ENCODE peak calls at places on chromosomes 11 and 22, in ten cellular contexts. N is esophagus squamous epithelium, H is uterus, I is HAP-1, B is heart right ventricle, U is body of pancreas, Z is H9, T is PC-3, A is fibroblast of lung, G is tibial nerve. O is an unnamed sample.

GRCh38 chr11:74462009-74462408 is 5.3 kb downstream of the KCNE3 start:
- DNase-seq in N (no peak), H (peak; percentile 80), I (peak; percentile 20), B (peak; percentile 70), U (peak; percentile 88), Z (no peak), T (no peak), A (no peak), G (peak; percentile 73), O (peak; percentile 88)

GRCh38 chr22:33584152-33584551 is 336.1 kb downstream of the LARGE1 start:
- DNase-seq in N (no peak), H (no peak), I (no peak), B (no peak), U (no peak), Z (no peak), T (no peak), A (no peak), G (no peak), O (no peak)

GRCh38 chr11:12863605-12864121 is 145.5 kb upstream of the RASSF10 start:
- DNase-seq in N (no peak), H (no peak), I (peak; percentile 80), B (no peak), U (no peak), Z (no peak), T (no peak), A (no peak), G (no peak), O (no peak)

GRCh38 chr22:29359469-29359868 is 28.9 kb downstream of the AP1B1 start:
- DNase-seq in N (no peak), H (peak; percentile 62), I (peak; percentile 56), B (peak; percentile 64), U (peak; percentile 55), Z (peak; percentile 69), T (peak; percentile 51), A (peak; percentile 54), G (peak; percentile 33), O (peak; percentile 67)

GRCh38 chr11:12865871-12866595 is 143.1 kb upstream of the RASSF10 start:
- DNase-seq in N (no peak), H (no peak), I (no peak), B (no peak), U (no peak), Z (no peak), T (no peak), A (no peak), G (no peak), O (no peak)

GRCh38 chr22:44667829-44668189 is 34.2 kb upstream of the PRR5 start:
- DNase-seq in N (no peak), H (no peak), I (no peak), B (no peak), U (no peak), Z (peak; percentile 42), T (no peak), A (no peak), G (no peak), O (no peak)

GRCh38 chr22:50734343-50734771 is 3.6 kb upstream of the ACR start:
- DNase-seq in N (no peak), H (no peak), I (no peak), B (peak; percentile 2), U (peak; percentile 7), Z (no peak), T (no peak), A (no peak), G (no peak), O (peak; percentile 46)

GRCh38 chr11:61949169-61950034 is 749 bp upstream of the BEST1 start:
- DNase-seq in N (no peak), H (peak; percentile 89), I (peak; percentile 78), B (peak; percentile 78), U (peak; percentile 90), Z (peak; percentile 81), T (no peak), A (peak; percentile 79), G (peak; percentile 89), O (peak; percentile 70)

GRCh38 chr11:33897761-33898403 is 6.0 kb upstream of the LMO2 start:
- DNase-seq in N (no peak), H (no peak), I (no peak), B (no peak), U (no peak), Z (no peak), T (no peak), A (no peak), G (no peak), O (no peak)

GRCh38 chr11:17596711-17597110 is 49.7 kb downstream of the OTOG start:
- DNase-seq in N (no peak), H (no peak), I (peak; percentile 3), B (no peak), U (no peak), Z (peak; percentile 5), T (no peak), A (no peak), G (no peak), O (peak; percentile 18)

GRCh38 chr11:94525933-94526332 is 13.7 kb downstream of the C11orf97 start:
- DNase-seq in N (no peak), H (peak; percentile 50), I (peak; percentile 67), B (peak; percentile 48), U (peak; percentile 68), Z (no peak), T (peak; percentile 48), A (peak; percentile 79), G (peak; percentile 65), O (peak; percentile 40)

GRCh38 chr11:56333156-56333555 is 12.7 kb upstream of the OR8K1 start:
- DNase-seq in N (no peak), H (no peak), I (no peak), B (no peak), U (no peak), Z (no peak), T (no peak), A (no peak), G (no peak), O (no peak)

GRCh38 chr11:120245434-120245833 is 5.5 kb downstream of the POU2F3 start:
- DNase-seq in N (no peak), H (no peak), I (no peak), B (no peak), U (no peak), Z (no peak), T (no peak), A (no peak), G (no peak), O (no peak)

GRCh38 chr11:120244476-120244875 is 4.5 kb downstream of the POU2F3 start:
- DNase-seq in N (no peak), H (no peak), I (no peak), B (no peak), U (no peak), Z (no peak), T (peak; percentile 43), A (peak; percentile 52), G (no peak), O (no peak)

GRCh38 chr11:120248551-120249278 is 8.8 kb downstream of the POU2F3 start:
- DNase-seq in N (no peak), H (no peak), I (no peak), B (no peak), U (no peak), Z (no peak), T (peak; percentile 86), A (peak; percentile 71), G (no peak), O (no peak)

GRCh38 chr11:120244966-120245365 is 5.0 kb downstream of the POU2F3 start:
- DNase-seq in N (no peak), H (no peak), I (no peak), B (no peak), U (no peak), Z (no peak), T (no peak), A (no peak), G (no peak), O (no peak)

GRCh38 chr11:120249279-120250022 is 9.5 kb downstream of the POU2F3 start:
- DNase-seq in N (no peak), H (no peak), I (no peak), B (no peak), U (no peak), Z (no peak), T (no peak), A (no peak), G (no peak), O (no peak)
- H3K27me3 ChIP-seq in N (no peaks in the 10 kb centered on the region), H (no peaks in the 10 kb centered on the region), I (peaks cover 54% of the 10 kb centered on the region), B (no peaks in the 10 kb centered on the region), U (no peaks in the 10 kb centered on the region), Z (no peaks in the 10 kb centered on the region), T (peaks cover 34% of the 10 kb centered on the region), A (peaks cover 4% of the 10 kb centered on the region), G (peaks cover 19% of the 10 kb centered on the region), O (no peaks in the 10 kb centered on the region)

DNA sequence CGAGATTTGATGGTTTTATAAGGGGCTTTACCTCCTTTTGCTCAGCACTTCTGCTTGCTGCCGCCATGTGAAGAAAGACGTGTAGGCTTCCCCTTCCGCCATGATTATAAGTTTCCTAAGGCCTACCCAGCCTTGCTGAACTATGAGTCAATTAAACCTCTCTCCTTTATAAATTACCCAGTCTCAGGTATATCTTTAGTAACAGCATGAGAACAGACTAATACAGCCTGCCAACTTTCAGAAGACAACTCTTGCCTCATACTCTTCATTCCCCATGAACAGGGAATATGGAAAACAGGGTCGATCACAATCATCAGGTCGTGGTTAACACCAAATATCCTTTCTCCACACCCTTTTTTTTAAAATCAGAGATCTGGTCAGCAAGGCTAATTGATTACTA is 83.0 kb downstream of the MPPED2 start:
- DNase-seq in N (no peak), H (no peak), I (no peak), B (no peak), U (no peak), Z (no peak), T (no peak), A (no peak), G (no peak), O (no peak)
- H3K4me1 ChIP-seq in N (no peaks in the 10 kb centered on the region), H (no peaks in the 10 kb centered on the region), I (no peaks in the 10 kb centered on the region), B (no peaks in the 10 kb centered on the region), U (no peaks in the 10 kb centered on the region), Z (no peaks in the 10 kb centered on the region), T (no peaks in the 10 kb centered on the region), A (no peaks in the 10 kb centered on the region), G (no peaks in the 10 kb centered on the region), O (no peaks in the 10 kb centered on the region)

GRCh38 chr11:19724765-19725164 is 12.1 kb downstream of the NAV2 start:
- DNase-seq in N (no peak), H (no peak), I (no peak), B (no peak), U (no peak), Z (no peak), T (no peak), A (no peak), G (no peak), O (no peak)
- H3K27me3 ChIP-seq in N (no peaks in the 10 kb centered on the region), H (no peaks in the 10 kb centered on the region), I (peaks cover 8% of the 10 kb centered on the region), B (no peaks in the 10 kb centered on the region), U (no peaks in the 10 kb centered on the region), Z (no peaks in the 10 kb centered on the region), T (no peaks in the 10 kb centered on the region), A (no peaks in the 10 kb centered on the region), G (no peaks in the 10 kb centered on the region), O (no peaks in the 10 kb centered on the region)

DNA sequence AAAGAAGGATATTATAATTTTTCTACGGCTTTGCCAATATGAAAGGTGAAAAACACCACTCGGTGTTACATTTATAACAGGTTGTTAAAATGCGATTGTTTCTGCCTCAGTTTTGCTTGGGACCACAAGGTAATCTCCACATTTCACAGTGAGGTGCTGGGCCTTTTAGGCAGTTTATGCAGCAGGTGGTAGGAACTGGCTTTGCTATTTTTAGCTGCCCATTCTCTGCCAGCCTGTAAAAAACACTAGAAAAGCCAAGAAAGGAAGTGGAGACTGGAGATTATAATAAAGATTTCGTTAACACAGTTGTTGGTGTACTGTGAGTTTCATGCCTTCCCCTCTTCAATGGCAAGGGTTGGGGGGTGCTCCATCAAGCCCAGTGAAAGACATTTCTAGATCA is 8.0 kb upstream of the MRPL16 start:
- DNase-seq in N (no peak), H (no peak), I (no peak), B (no peak), U (no peak), Z (no peak), T (no peak), A (no peak), G (no peak), O (no peak)
- H3K4me1 ChIP-seq in N (no peaks in the 10 kb centered on the region), H (no peaks in the 10 kb centered on the region), I (peaks cover 38% of the 10 kb centered on the region), B (no peaks in the 10 kb centered on the region), U (no peaks in the 10 kb centered on the region), Z (no peaks in the 10 kb centered on the region), T (peaks cover 7% of the 10 kb centered on the region), A (no peaks in the 10 kb centered on the region), G (no peaks in the 10 kb centered on the region), O (no peaks in the 10 kb centered on the region)

O was measured in adrenal gland.